ENCODE peak calls at places on chromosomes 4 and X, in ten cellular contexts. X, Z, M, J, I, A, U, T, Y and O are unnamed samples.

GRCh38 chr4:42302348-42302747 is 94.9 kb upstream of the SHISA3 start:
- DNase-seq in X (peak; percentile 72), Z (peak; percentile 31), M (no peak), J (no peak), I (peak; percentile 59), A (no peak), U (peak; percentile 0), T (peak; percentile 91), Y (peak; percentile 27), O (no peak)

GRCh38 chr4:84940960-84941359 is 25.5 kb downstream of the WDFY3 start:
- DNase-seq in X (no peak), Z (no peak), M (no peak), J (no peak), I (no peak), A (no peak), U (no peak), T (no peak), Y (no peak), O (no peak)

GRCh38 chr4:176238819-176239218 is 30.2 kb downstream of the ASB5 start:
- DNase-seq in X (no peak), Z (peak; percentile 29), M (no peak), J (no peak), I (no peak), A (no peak), U (no peak), T (no peak), Y (peak; percentile 37), O (no peak)

GRCh38 chr4:112213850-112214249 is 17.7 kb upstream of the AP1AR start:
- DNase-seq in X (no peak), Z (peak; percentile 90), M (no peak), J (no peak), I (no peak), A (no peak), U (no peak), T (no peak), Y (peak; percentile 19), O (no peak)

GRCh38 chr4:17326756-17327155 is 185.1 kb downstream of the QDPR start:
- DNase-seq in X (no peak), Z (no peak), M (no peak), J (no peak), I (no peak), A (no peak), U (no peak), T (no peak), Y (no peak), O (no peak)

GRCh38 chrX:152847281-152847680 is 16.4 kb downstream of the NSDHL start:
- DNase-seq in X (no peak), Z (no peak), M (no peak), J (no peak), I (no peak), A (no peak), U (no peak), T (no peak), Y (no peak), O (no peak)

GRCh38 chrX:109959356-109959871 is 43.5 kb upstream of the TMEM164 start:
- DNase-seq in X (no peak), Z (no peak), M (no peak), J (no peak), I (no peak), A (no peak), U (no peak), T (no peak), Y (no peak), O (no peak)

GRCh38 chr4:187304131-187304530 is 580.5 kb upstream of the FAT1 start:
- DNase-seq in X (peak; percentile 23), Z (no peak), M (no peak), J (no peak), I (no peak), A (no peak), U (no peak), T (peak; percentile 71), Y (no peak), O (no peak)

GRCh38 chr4:11261066-11261850 is 167.4 kb downstream of the HS3ST1 start:
- DNase-seq in X (no peak), Z (no peak), M (no peak), J (no peak), I (no peak), A (no peak), U (no peak), T (no peak), Y (no peak), O (no peak)

GRCh38 chr4:26061248-26061986 is 147.4 kb downstream of the SMIM20 start:
- DNase-seq in X (peak; percentile 56), Z (peak; percentile 73), M (no peak), J (no peak), I (peak; percentile 82), A (no peak), U (no peak), T (peak; percentile 77), Y (no peak), O (no peak)

GRCh38 chr4:98873059-98873458 is 55.9 kb downstream of the EIF4E start:
- DNase-seq in X (no peak), Z (peak; percentile 59), M (no peak), J (no peak), I (no peak), A (no peak), U (no peak), T (no peak), Y (no peak), O (no peak)

GRCh38 chrX:101668143-101668542 is 8.5 kb upstream of the ARMCX2 start:
- DNase-seq in X (no peak), Z (no peak), M (no peak), J (no peak), I (no peak), A (no peak), U (no peak), T (no peak), Y (no peak), O (no peak)

GRCh38 chr4:119730644-119730995 is 102.0 kb upstream of the PDE5A start:
- DNase-seq in X (no peak), Z (no peak), M (no peak), J (no peak), I (no peak), A (no peak), U (no peak), T (no peak), Y (no peak), O (no peak)

GRCh38 chrX:113384628-113385027 is 544.0 kb upstream of the AMOT start:
- DNase-seq in X (no peak), Z (peak; percentile 82), M (no peak), J (no peak), I (no peak), A (no peak), U (no peak), T (no peak), Y (peak; percentile 83), O (no peak)

GRCh38 chrX:50700921-50701320 is 113.1 kb downstream of the SHROOM4 start:
- DNase-seq in X (peak; percentile 52), Z (peak; percentile 61), M (no peak), J (no peak), I (no peak), A (no peak), U (no peak), T (peak; percentile 62), Y (no peak), O (no peak)

GRCh38 chr4:31298737-31299136 is 578.6 kb downstream of the PCDH7 start:
- DNase-seq in X (no peak), Z (no peak), M (no peak), J (no peak), I (no peak), A (no peak), U (no peak), T (no peak), Y (no peak), O (no peak)

GRCh38 chrX:92231391-92231790 is 452.2 kb downstream of the PCDH11X start:
- DNase-seq in X (no peak), Z (no peak), M (no peak), J (no peak), I (no peak), A (no peak), U (no peak), T (no peak), Y (no peak), O (no peak)

GRCh38 chr4:7646384-7647061 is 211.8 kb upstream of the PSAPL1 start:
- DNase-seq in X (no peak), Z (no peak), M (no peak), J (no peak), I (no peak), A (no peak), U (no peak), T (no peak), Y (no peak), O (no peak)

GRCh38 chr4:121989715-121990114 is 37.9 kb upstream of the TRPC3 start:
- DNase-seq in X (peak; percentile 6), Z (peak; percentile 82), M (no peak), J (no peak), I (no peak), A (no peak), U (no peak), T (no peak), Y (peak; percentile 24), O (no peak)

GRCh38 chr4:5923306-5923830 is 30.5 kb upstream of the CRMP1 start:
- DNase-seq in X (no peak), Z (no peak), M (no peak), J (no peak), I (no peak), A (no peak), U (no peak), T (peak; percentile 41), Y (no peak), O (no peak)

GRCh38 chr4:81504685-81505598 is 33.2 kb upstream of the RASGEF1B start:
- DNase-seq in X (no peak), Z (no peak), M (peak; percentile 48), J (peak; percentile 48), I (no peak), A (peak; percentile 53), U (no peak), T (no peak), Y (peak; percentile 9), O (no peak)

GRCh38 chr4:2070421-2071251 is 11.5 kb downstream of the NAT8L start:
- DNase-seq in X (no peak), Z (no peak), M (no peak), J (no peak), I (no peak), A (no peak), U (no peak), T (peak; percentile 31), Y (no peak), O (no peak)

GRCh38 chr4:169619518-169619957 is 840 bp upstream of the CLCN3 start:
- DNase-seq in X (peak; percentile 30), Z (peak; percentile 69), M (peak; percentile 35), J (no peak), I (peak; percentile 84), A (peak; percentile 20), U (peak; percentile 16), T (peak; percentile 80), Y (peak; percentile 73), O (no peak)

GRCh38 chrX:37609727-37610126 is 38.3 kb downstream of the LANCL3 start:
- DNase-seq in X (no peak), Z (no peak), M (no peak), J (no peak), I (no peak), A (no peak), U (no peak), T (no peak), Y (no peak), O (no peak)

GRCh38 chrX:106932960-106933537 is 12.8 kb downstream of the CLDN2 start:
- DNase-seq in X (no peak), Z (peak; percentile 45), M (no peak), J (no peak), I (no peak), A (no peak), U (no peak), T (no peak), Y (no peak), O (no peak)